ENCODE peak calls at places on chromosome 4, in seven cellular contexts. P is tibial artery; O is HuH-7.5; X is GM06990; M is MV-4-11; J is IMR-90; K is stimulated activated naive CD4-positive, alpha-beta T cell treated with Interleukin-2 at 50 U/mL for 16 hours. T is an unnamed sample.
A peak's percentile ranks its signal among the peaks of the same experiment; 100 is the strongest.

GRCh38 chr4:103754844-103755243 is 35.1 kb upstream of the TACR3 start:
- DNase-seq in M (no peak), J (no peak), K (no peak), P (no peak), O (no peak), X (no peak), T (peak; percentile 13)

GRCh38 chr4:177220376-177220775 is 89.3 kb upstream of the NEIL3 start:
- DNase-seq in J (peak; percentile 77), K (no peak), M (peak; percentile 31), P (no peak), X (no peak), O (no peak), T (peak; percentile 47)

GRCh38 chr4:41546638-41547037 is 8.7 kb downstream of the LIMCH1 start:
- DNase-seq in K (no peak), J (no peak), X (no peak), O (no peak), M (no peak), P (no peak), T (no peak)

GRCh38 chr4:53734584-53735363 is 143.5 kb upstream of the LNX1 start:
- DNase-seq in P (no peak), J (peak; percentile 75), K (no peak), M (peak; percentile 62), X (no peak), O (no peak), T (peak; percentile 68)

GRCh38 chr4:155745984-155746383 is 12.8 kb upstream of the GUCY1B1 start:
- DNase-seq in P (no peak), M (no peak), X (no peak), J (peak; percentile 82), K (no peak), O (no peak), T (peak; percentile 52)

GRCh38 chr4:45284400-45285085 is 558.2 kb upstream of the GNPDA2 start:
- DNase-seq in X (no peak), M (no peak), K (no peak), P (no peak), J (no peak), O (no peak), T (no peak)

GRCh38 chr4:72031868-72032619 is at the start of gene NPFFR2:
- DNase-seq in K (no peak), J (no peak), M (no peak), P (no peak), X (peak; percentile 3), O (no peak), T (no peak)

GRCh38 chr4:166091914-166092510 is 219.0 kb downstream of the TLL1 start:
- DNase-seq in P (no peak), O (peak; percentile 4), M (peak; percentile 18), X (peak; percentile 2), J (peak; percentile 29), K (no peak), T (peak; percentile 64)

GRCh38 chr4:38113136-38113535 is 152.9 kb downstream of the PTTG2 start:
- DNase-seq in X (no peak), P (no peak), M (no peak), J (no peak), K (no peak), O (no peak), T (no peak)

GRCh38 chr4:65120287-65120686 is 550.0 kb downstream of the EPHA5 start:
- DNase-seq in J (no peak), O (no peak), X (no peak), M (no peak), K (no peak), P (no peak), T (no peak)

GRCh38 chr4:72770708-72771107 is 201.7 kb upstream of the ADAMTS3 start:
- DNase-seq in M (no peak), X (no peak), O (no peak), J (no peak), K (no peak), P (no peak), T (no peak)

GRCh38 chr4:112277220-112277619 is 8.5 kb downstream of the TIFA start:
- DNase-seq in J (no peak), M (no peak), X (no peak), K (no peak), P (no peak), O (no peak), T (no peak)

GRCh38 chr4:109303141-109303499 is 662 bp upstream of the COL25A1 start:
- DNase-seq in M (no peak), X (no peak), O (no peak), P (peak; percentile 22), J (no peak), K (no peak), T (no peak)

GRCh38 chr4:108465886-108466491 is 154.4 kb upstream of the RPL34 start:
- DNase-seq in K (no peak), J (no peak), P (no peak), X (no peak), O (no peak), M (no peak), T (no peak)

GRCh38 chr4:1500231-1500965 is 94.2 kb upstream of the NKX1-1 start:
- DNase-seq in J (no peak), X (no peak), P (no peak), M (no peak), K (no peak), O (no peak), T (no peak)

GRCh38 chr4:120064887-120065286 is 1.8 kb downstream of the MAD2L1 start:
- DNase-seq in P (no peak), J (no peak), M (no peak), K (no peak), O (no peak), X (no peak), T (no peak)

GRCh38 chr4:48178931-48179330 is 44.9 kb upstream of the TXK start:
- DNase-seq in X (no peak), K (no peak), J (no peak), O (no peak), M (no peak), P (no peak), T (no peak)

GRCh38 chr4:68904786-68905185 is 46.8 kb downstream of the UGT2A3 start:
- DNase-seq in O (no peak), X (no peak), K (no peak), M (no peak), J (no peak), P (no peak), T (peak; percentile 39)

GRCh38 chr4:183721207-183722081 is 62.4 kb downstream of the TRAPPC11 start:
- DNase-seq in X (peak; percentile 57), M (no peak), P (no peak), K (peak; percentile 43), J (peak; percentile 41), O (peak; percentile 51), T (no peak)

GRCh38 chr4:6469898-6470501 is 2.4 kb downstream of the PPP2R2C start:
- DNase-seq in X (no peak), P (no peak), J (no peak), M (no peak), K (no peak), O (no peak), T (no peak)

GRCh38 chr4:45119376-45119775 is 393.0 kb upstream of the GNPDA2 start:
- DNase-seq in X (no peak), O (no peak), K (no peak), M (no peak), P (no peak), J (no peak), T (no peak)

GRCh38 chr4:111952708-111953107 is 192.5 kb upstream of the FAM241A start:
- DNase-seq in X (no peak), M (no peak), P (no peak), K (no peak), J (no peak), O (no peak), T (no peak)

GRCh38 chr4:150173854-150174398 is 95.7 kb downstream of the DCLK2 start:
- DNase-seq in P (no peak), O (no peak), J (no peak), X (no peak), M (no peak), K (no peak), T (no peak)

GRCh38 chr4:7699040-7699439 is 240.6 kb downstream of the AFAP1 start:
- DNase-seq in O (no peak), P (peak; percentile 31), K (no peak), M (no peak), J (peak; percentile 86), X (no peak), T (no peak)

GRCh38 chr4:106186201-106186600 is 129.8 kb downstream of the TBCK start:
- DNase-seq in K (no peak), P (no peak), J (no peak), X (no peak), M (no peak), O (no peak), T (no peak)

GRCh38 chr4:44145868-44146267 is 302.7 kb downstream of the KCTD8 start:
- DNase-seq in P (no peak), M (no peak), X (no peak), J (peak; percentile 48), O (no peak), K (no peak), T (peak; percentile 76)

GRCh38 chr4:164212714-164213113 is 541.2 kb upstream of the SMIM31 start:
- DNase-seq in M (no peak), P (no peak), J (no peak), K (no peak), O (no peak), X (no peak), T (peak; percentile 35)

GRCh38 chr4:89283226-89283974 is 24.2 kb downstream of the GPRIN3 start:
- DNase-seq in O (no peak), K (peak; percentile 9), P (no peak), J (no peak), M (peak; percentile 25), X (no peak), T (peak; percentile 22)

GRCh38 chr4:181761130-181761529 is 482.1 kb upstream of the TENM3 start:
- DNase-seq in J (peak; percentile 95), P (no peak), O (no peak), K (no peak), X (no peak), M (no peak), T (no peak)

GRCh38 chr4:80265571-80266266 is 745 bp upstream of the FGF5 start:
- DNase-seq in J (peak; percentile 92), X (no peak), K (no peak), O (no peak), P (no peak), M (no peak), T (peak; percentile 52)